ENCODE peak calls at places on chromosomes 6 and 20, in ten cellular contexts. One of them, this sample, is unnamed.

GRCh38 chr6:143555071-143555492 is 43.6 kb upstream of the FUCA2 start:
- DNase-seq in sciatic nerve: no peak
- DNase-seq in GM13976: no peak
- DNase-seq in stromal cell of bone marrow: no peak
- DNase-seq in body of pancreas: no peak
- DNase-seq in activated CD8-positive, alpha-beta memory T cell treated with anti-CD3 and anti-CD28 coated beads, Interleukin-2, amount 50 U/mL, for 48 hours: no peak
- DNase-seq in PC-3: no peak
- DNase-seq in endothelial cell of umbilical vein: peak
- DNase-seq in activated naive CD8-positive, alpha-beta T cell treated with anti-CD3 and anti-CD28 coated beads for 36 hours: no peak
- DNase-seq in GM13977: no peak
- DNase-seq in this sample: no peak

GRCh38 chr6:108588586-108588985 is 27.9 kb downstream of the FOXO3 start:
- DNase-seq in GM13977: no peak
- DNase-seq in body of pancreas: no peak
- DNase-seq in activated CD8-positive, alpha-beta memory T cell treated with anti-CD3 and anti-CD28 coated beads, Interleukin-2, amount 50 U/mL, for 48 hours: no peak
- DNase-seq in stromal cell of bone marrow: no peak
- DNase-seq in activated naive CD8-positive, alpha-beta T cell treated with anti-CD3 and anti-CD28 coated beads for 36 hours: no peak
- DNase-seq in sciatic nerve: no peak
- DNase-seq in PC-3: peak
- DNase-seq in GM13976: no peak
- DNase-seq in endothelial cell of umbilical vein: peak
- DNase-seq in this sample: peak

GRCh38 chr20:35199696-35200095 is 26.8 kb upstream of the MMP24 start:
- DNase-seq in endothelial cell of umbilical vein: no peak
- DNase-seq in activated naive CD8-positive, alpha-beta T cell treated with anti-CD3 and anti-CD28 coated beads for 36 hours: no peak
- DNase-seq in GM13976: no peak
- DNase-seq in body of pancreas: no peak
- DNase-seq in PC-3: peak
- DNase-seq in stromal cell of bone marrow: peak
- DNase-seq in sciatic nerve: no peak
- DNase-seq in activated CD8-positive, alpha-beta memory T cell treated with anti-CD3 and anti-CD28 coated beads, Interleukin-2, amount 50 U/mL, for 48 hours: no peak
- DNase-seq in GM13977: no peak
- DNase-seq in this sample: no peak

GRCh38 chr6:18845891-18846290 is 458.7 kb downstream of the RNF144B start:
- DNase-seq in GM13976: no peak
- DNase-seq in activated CD8-positive, alpha-beta memory T cell treated with anti-CD3 and anti-CD28 coated beads, Interleukin-2, amount 50 U/mL, for 48 hours: no peak
- DNase-seq in sciatic nerve: no peak
- DNase-seq in GM13977: no peak
- DNase-seq in body of pancreas: no peak
- DNase-seq in activated naive CD8-positive, alpha-beta T cell treated with anti-CD3 and anti-CD28 coated beads for 36 hours: no peak
- DNase-seq in stromal cell of bone marrow: no peak
- DNase-seq in PC-3: no peak
- DNase-seq in endothelial cell of umbilical vein: no peak
- DNase-seq in this sample: no peak

GRCh38 chr6:36387440-36388303 is at the start of gene ETV7:
- DNase-seq in stromal cell of bone marrow: peak
- DNase-seq in PC-3: peak
- DNase-seq in sciatic nerve: peak
- DNase-seq in activated naive CD8-positive, alpha-beta T cell treated with anti-CD3 and anti-CD28 coated beads for 36 hours: peak
- DNase-seq in GM13977: peak
- DNase-seq in endothelial cell of umbilical vein: no peak
- DNase-seq in body of pancreas: peak
- DNase-seq in GM13976: peak
- DNase-seq in activated CD8-positive, alpha-beta memory T cell treated with anti-CD3 and anti-CD28 coated beads, Interleukin-2, amount 50 U/mL, for 48 hours: peak
- DNase-seq in this sample: peak

GRCh38 chr6:124536792-124537191 is 425.4 kb upstream of the RNF217 start:
- DNase-seq in sciatic nerve: no peak
- DNase-seq in GM13976: no peak
- DNase-seq in stromal cell of bone marrow: no peak
- DNase-seq in activated naive CD8-positive, alpha-beta T cell treated with anti-CD3 and anti-CD28 coated beads for 36 hours: no peak
- DNase-seq in activated CD8-positive, alpha-beta memory T cell treated with anti-CD3 and anti-CD28 coated beads, Interleukin-2, amount 50 U/mL, for 48 hours: no peak
- DNase-seq in PC-3: no peak
- DNase-seq in endothelial cell of umbilical vein: no peak
- DNase-seq in GM13977: no peak
- DNase-seq in body of pancreas: no peak
- DNase-seq in this sample: no peak

GRCh38 chr20:18157102-18157501 is 19.4 kb downstream of the KAT14 start:
- DNase-seq in GM13976: no peak
- DNase-seq in sciatic nerve: no peak
- DNase-seq in activated CD8-positive, alpha-beta memory T cell treated with anti-CD3 and anti-CD28 coated beads, Interleukin-2, amount 50 U/mL, for 48 hours: no peak
- DNase-seq in stromal cell of bone marrow: no peak
- DNase-seq in body of pancreas: no peak
- DNase-seq in activated naive CD8-positive, alpha-beta T cell treated with anti-CD3 and anti-CD28 coated beads for 36 hours: no peak
- DNase-seq in PC-3: no peak
- DNase-seq in endothelial cell of umbilical vein: no peak
- DNase-seq in GM13977: no peak
- DNase-seq in this sample: no peak

GRCh38 chr6:43334466-43335095 is 26.0 kb upstream of the CRIP3 start:
- DNase-seq in GM13976: no peak
- DNase-seq in stromal cell of bone marrow: peak
- DNase-seq in body of pancreas: no peak
- DNase-seq in activated naive CD8-positive, alpha-beta T cell treated with anti-CD3 and anti-CD28 coated beads for 36 hours: no peak
- DNase-seq in PC-3: peak
- DNase-seq in activated CD8-positive, alpha-beta memory T cell treated with anti-CD3 and anti-CD28 coated beads, Interleukin-2, amount 50 U/mL, for 48 hours: no peak
- DNase-seq in GM13977: no peak
- DNase-seq in endothelial cell of umbilical vein: peak
- DNase-seq in sciatic nerve: no peak
- DNase-seq in this sample: peak

GRCh38 chr20:34964486-34964885 is 8.8 kb downstream of the MYH7B start:
- DNase-seq in stromal cell of bone marrow: no peak
- DNase-seq in body of pancreas: no peak
- DNase-seq in activated naive CD8-positive, alpha-beta T cell treated with anti-CD3 and anti-CD28 coated beads for 36 hours: no peak
- DNase-seq in GM13976: no peak
- DNase-seq in activated CD8-positive, alpha-beta memory T cell treated with anti-CD3 and anti-CD28 coated beads, Interleukin-2, amount 50 U/mL, for 48 hours: no peak
- DNase-seq in sciatic nerve: no peak
- DNase-seq in endothelial cell of umbilical vein: no peak
- DNase-seq in PC-3: no peak
- DNase-seq in GM13977: no peak
- DNase-seq in this sample: no peak

GRCh38 chr20:38873050-38873581 is 53.1 kb upstream of the FAM83D start:
- DNase-seq in stromal cell of bone marrow: no peak
- DNase-seq in sciatic nerve: no peak
- DNase-seq in endothelial cell of umbilical vein: no peak
- DNase-seq in activated CD8-positive, alpha-beta memory T cell treated with anti-CD3 and anti-CD28 coated beads, Interleukin-2, amount 50 U/mL, for 48 hours: peak
- DNase-seq in activated naive CD8-positive, alpha-beta T cell treated with anti-CD3 and anti-CD28 coated beads for 36 hours: peak
- DNase-seq in PC-3: no peak
- DNase-seq in GM13977: peak
- DNase-seq in GM13976: peak
- DNase-seq in body of pancreas: no peak
- DNase-seq in this sample: no peak

GRCh38 chr6:29553268-29554057 is 6.1 kb downstream of the UBD start:
- DNase-seq in sciatic nerve: peak
- DNase-seq in GM13977: peak
- DNase-seq in stromal cell of bone marrow: peak
- DNase-seq in endothelial cell of umbilical vein: peak
- DNase-seq in activated naive CD8-positive, alpha-beta T cell treated with anti-CD3 and anti-CD28 coated beads for 36 hours: peak
- DNase-seq in activated CD8-positive, alpha-beta memory T cell treated with anti-CD3 and anti-CD28 coated beads, Interleukin-2, amount 50 U/mL, for 48 hours: peak
- DNase-seq in PC-3: no peak
- DNase-seq in GM13976: peak
- DNase-seq in body of pancreas: peak
- DNase-seq in this sample: peak

GRCh38 chr6:14841901-14842421 is 403.9 kb upstream of the JARID2 start:
- DNase-seq in activated naive CD8-positive, alpha-beta T cell treated with anti-CD3 and anti-CD28 coated beads for 36 hours: no peak
- DNase-seq in sciatic nerve: no peak
- DNase-seq in endothelial cell of umbilical vein: no peak
- DNase-seq in activated CD8-positive, alpha-beta memory T cell treated with anti-CD3 and anti-CD28 coated beads, Interleukin-2, amount 50 U/mL, for 48 hours: no peak
- DNase-seq in stromal cell of bone marrow: peak
- DNase-seq in body of pancreas: peak
- DNase-seq in PC-3: peak
- DNase-seq in GM13977: no peak
- DNase-seq in GM13976: no peak
- DNase-seq in this sample: no peak

GRCh38 chr20:32976746-32977145 is 27.5 kb downstream of the SUN5 start:
- DNase-seq in GM13976: no peak
- DNase-seq in GM13977: no peak
- DNase-seq in activated CD8-positive, alpha-beta memory T cell treated with anti-CD3 and anti-CD28 coated beads, Interleukin-2, amount 50 U/mL, for 48 hours: peak
- DNase-seq in endothelial cell of umbilical vein: no peak
- DNase-seq in activated naive CD8-positive, alpha-beta T cell treated with anti-CD3 and anti-CD28 coated beads for 36 hours: no peak
- DNase-seq in stromal cell of bone marrow: no peak
- DNase-seq in PC-3: no peak
- DNase-seq in sciatic nerve: no peak
- DNase-seq in body of pancreas: no peak
- DNase-seq in this sample: no peak

GRCh38 chr6:66210964-66211363 is 503.9 kb upstream of the EYS start:
- DNase-seq in sciatic nerve: no peak
- DNase-seq in activated CD8-positive, alpha-beta memory T cell treated with anti-CD3 and anti-CD28 coated beads, Interleukin-2, amount 50 U/mL, for 48 hours: no peak
- DNase-seq in stromal cell of bone marrow: no peak
- DNase-seq in GM13976: no peak
- DNase-seq in PC-3: peak
- DNase-seq in body of pancreas: no peak
- DNase-seq in GM13977: no peak
- DNase-seq in activated naive CD8-positive, alpha-beta T cell treated with anti-CD3 and anti-CD28 coated beads for 36 hours: no peak
- DNase-seq in endothelial cell of umbilical vein: no peak
- DNase-seq in this sample: peak

GRCh38 chr20:58715709-58716475 is 23.3 kb downstream of the NPEPL1 start:
- DNase-seq in sciatic nerve: peak
- DNase-seq in PC-3: no peak
- DNase-seq in body of pancreas: no peak
- DNase-seq in endothelial cell of umbilical vein: no peak
- DNase-seq in activated naive CD8-positive, alpha-beta T cell treated with anti-CD3 and anti-CD28 coated beads for 36 hours: no peak
- DNase-seq in stromal cell of bone marrow: no peak
- DNase-seq in GM13976: peak
- DNase-seq in activated CD8-positive, alpha-beta memory T cell treated with anti-CD3 and anti-CD28 coated beads, Interleukin-2, amount 50 U/mL, for 48 hours: no peak
- DNase-seq in GM13977: peak
- DNase-seq in this sample: no peak

GRCh38 chr20:41617059-41617921 is 887 bp downstream of the CHD6 start:
- DNase-seq in activated naive CD8-positive, alpha-beta T cell treated with anti-CD3 and anti-CD28 coated beads for 36 hours: peak
- DNase-seq in PC-3: peak
- DNase-seq in endothelial cell of umbilical vein: peak
- DNase-seq in activated CD8-positive, alpha-beta memory T cell treated with anti-CD3 and anti-CD28 coated beads, Interleukin-2, amount 50 U/mL, for 48 hours: peak
- DNase-seq in stromal cell of bone marrow: no peak
- DNase-seq in sciatic nerve: peak
- DNase-seq in GM13977: peak
- DNase-seq in GM13976: peak
- DNase-seq in body of pancreas: peak
- DNase-seq in this sample: peak

GRCh38 chr6:111478749-111479148 is 4.3 kb downstream of the REV3L start:
- DNase-seq in GM13977: peak
- DNase-seq in activated naive CD8-positive, alpha-beta T cell treated with anti-CD3 and anti-CD28 coated beads for 36 hours: no peak
- DNase-seq in activated CD8-positive, alpha-beta memory T cell treated with anti-CD3 and anti-CD28 coated beads, Interleukin-2, amount 50 U/mL, for 48 hours: no peak
- DNase-seq in sciatic nerve: no peak
- DNase-seq in endothelial cell of umbilical vein: peak
- DNase-seq in body of pancreas: no peak
- DNase-seq in stromal cell of bone marrow: peak
- DNase-seq in PC-3: peak
- DNase-seq in GM13976: peak
- DNase-seq in this sample: peak

GRCh38 chr20:18524646-18525045 is 16.9 kb downstream of the SEC23B start:
- DNase-seq in sciatic nerve: no peak
- DNase-seq in stromal cell of bone marrow: peak
- DNase-seq in GM13977: no peak
- DNase-seq in endothelial cell of umbilical vein: no peak
- DNase-seq in body of pancreas: no peak
- DNase-seq in activated CD8-positive, alpha-beta memory T cell treated with anti-CD3 and anti-CD28 coated beads, Interleukin-2, amount 50 U/mL, for 48 hours: no peak
- DNase-seq in GM13976: no peak
- DNase-seq in PC-3: peak
- DNase-seq in activated naive CD8-positive, alpha-beta T cell treated with anti-CD3 and anti-CD28 coated beads for 36 hours: no peak
- DNase-seq in this sample: no peak

GRCh38 chr6:16918586-16918985 is 157.3 kb upstream of the ATXN1 start:
- DNase-seq in body of pancreas: no peak
- DNase-seq in GM13977: no peak
- DNase-seq in GM13976: no peak
- DNase-seq in PC-3: no peak
- DNase-seq in activated naive CD8-positive, alpha-beta T cell treated with anti-CD3 and anti-CD28 coated beads for 36 hours: no peak
- DNase-seq in stromal cell of bone marrow: no peak
- DNase-seq in sciatic nerve: no peak
- DNase-seq in activated CD8-positive, alpha-beta memory T cell treated with anti-CD3 and anti-CD28 coated beads, Interleukin-2, amount 50 U/mL, for 48 hours: no peak
- DNase-seq in endothelial cell of umbilical vein: no peak
- DNase-seq in this sample: no peak

GRCh38 chr6:90121982-90122381 is 174.7 kb downstream of the BACH2 start:
- DNase-seq in GM13976: no peak
- DNase-seq in stromal cell of bone marrow: peak
- DNase-seq in body of pancreas: no peak
- DNase-seq in activated naive CD8-positive, alpha-beta T cell treated with anti-CD3 and anti-CD28 coated beads for 36 hours: peak
- DNase-seq in GM13977: no peak
- DNase-seq in sciatic nerve: no peak
- DNase-seq in PC-3: peak
- DNase-seq in activated CD8-positive, alpha-beta memory T cell treated with anti-CD3 and anti-CD28 coated beads, Interleukin-2, amount 50 U/mL, for 48 hours: no peak
- DNase-seq in endothelial cell of umbilical vein: no peak
- DNase-seq in this sample: no peak

GRCh38 chr20:35910254-35910653 is 44.0 kb downstream of the SCAND1 start:
- DNase-seq in activated CD8-positive, alpha-beta memory T cell treated with anti-CD3 and anti-CD28 coated beads, Interleukin-2, amount 50 U/mL, for 48 hours: no peak
- DNase-seq in sciatic nerve: no peak
- DNase-seq in GM13977: no peak
- DNase-seq in body of pancreas: no peak
- DNase-seq in stromal cell of bone marrow: no peak
- DNase-seq in activated naive CD8-positive, alpha-beta T cell treated with anti-CD3 and anti-CD28 coated beads for 36 hours: no peak
- DNase-seq in GM13976: no peak
- DNase-seq in PC-3: no peak
- DNase-seq in endothelial cell of umbilical vein: no peak
- DNase-seq in this sample: no peak

GRCh38 chr6:81575446-81575845 is 177.0 kb downstream of the TENT5A start:
- DNase-seq in PC-3: no peak
- DNase-seq in body of pancreas: no peak
- DNase-seq in GM13977: no peak
- DNase-seq in stromal cell of bone marrow: no peak
- DNase-seq in sciatic nerve: no peak
- DNase-seq in endothelial cell of umbilical vein: no peak
- DNase-seq in GM13976: no peak
- DNase-seq in activated naive CD8-positive, alpha-beta T cell treated with anti-CD3 and anti-CD28 coated beads for 36 hours: no peak
- DNase-seq in activated CD8-positive, alpha-beta memory T cell treated with anti-CD3 and anti-CD28 coated beads, Interleukin-2, amount 50 U/mL, for 48 hours: no peak
- DNase-seq in this sample: no peak

GRCh38 chr6:169806718-169807117 is 55.3 kb downstream of the ERMARD start:
- DNase-seq in endothelial cell of umbilical vein: no peak
- DNase-seq in activated naive CD8-positive, alpha-beta T cell treated with anti-CD3 and anti-CD28 coated beads for 36 hours: no peak
- DNase-seq in GM13976: no peak
- DNase-seq in GM13977: no peak
- DNase-seq in PC-3: no peak
- DNase-seq in stromal cell of bone marrow: no peak
- DNase-seq in activated CD8-positive, alpha-beta memory T cell treated with anti-CD3 and anti-CD28 coated beads, Interleukin-2, amount 50 U/mL, for 48 hours: peak
- DNase-seq in sciatic nerve: no peak
- DNase-seq in body of pancreas: no peak
- DNase-seq in this sample: no peak

GRCh38 chr6:2264932-2265331 is 19.5 kb upstream of the GMDS start:
- DNase-seq in sciatic nerve: no peak
- DNase-seq in activated naive CD8-positive, alpha-beta T cell treated with anti-CD3 and anti-CD28 coated beads for 36 hours: no peak
- DNase-seq in GM13977: no peak
- DNase-seq in body of pancreas: no peak
- DNase-seq in GM13976: no peak
- DNase-seq in activated CD8-positive, alpha-beta memory T cell treated with anti-CD3 and anti-CD28 coated beads, Interleukin-2, amount 50 U/mL, for 48 hours: no peak
- DNase-seq in PC-3: peak
- DNase-seq in stromal cell of bone marrow: no peak
- DNase-seq in endothelial cell of umbilical vein: no peak
- DNase-seq in this sample: no peak

GRCh38 chr20:740162-740561 is 28.1 kb downstream of the SLC52A3 start:
- DNase-seq in PC-3: peak
- DNase-seq in activated naive CD8-positive, alpha-beta T cell treated with anti-CD3 and anti-CD28 coated beads for 36 hours: no peak
- DNase-seq in GM13976: no peak
- DNase-seq in sciatic nerve: no peak
- DNase-seq in activated CD8-positive, alpha-beta memory T cell treated with anti-CD3 and anti-CD28 coated beads, Interleukin-2, amount 50 U/mL, for 48 hours: no peak
- DNase-seq in endothelial cell of umbilical vein: no peak
- DNase-seq in stromal cell of bone marrow: no peak
- DNase-seq in GM13977: no peak
- DNase-seq in body of pancreas: no peak
- DNase-seq in this sample: no peak

GRCh38 chr6:117078624-117079023 is 186.7 kb upstream of the VGLL2 start:
- DNase-seq in stromal cell of bone marrow: no peak
- DNase-seq in body of pancreas: no peak
- DNase-seq in activated CD8-positive, alpha-beta memory T cell treated with anti-CD3 and anti-CD28 coated beads, Interleukin-2, amount 50 U/mL, for 48 hours: no peak
- DNase-seq in PC-3: no peak
- DNase-seq in GM13977: no peak
- DNase-seq in endothelial cell of umbilical vein: no peak
- DNase-seq in activated naive CD8-positive, alpha-beta T cell treated with anti-CD3 and anti-CD28 coated beads for 36 hours: no peak
- DNase-seq in GM13976: no peak
- DNase-seq in sciatic nerve: no peak
- DNase-seq in this sample: no peak

GRCh38 chr20:63180541-63181185 is 35.3 kb downstream of the YTHDF1 start:
- DNase-seq in body of pancreas: no peak
- DNase-seq in activated naive CD8-positive, alpha-beta T cell treated with anti-CD3 and anti-CD28 coated beads for 36 hours: no peak
- DNase-seq in endothelial cell of umbilical vein: no peak
- DNase-seq in GM13977: no peak
- DNase-seq in GM13976: no peak
- DNase-seq in PC-3: no peak
- DNase-seq in sciatic nerve: no peak
- DNase-seq in stromal cell of bone marrow: no peak
- DNase-seq in activated CD8-positive, alpha-beta memory T cell treated with anti-CD3 and anti-CD28 coated beads, Interleukin-2, amount 50 U/mL, for 48 hours: no peak
- DNase-seq in this sample: no peak

GRCh38 chr6:168160506-168161370 is 81.7 kb upstream of the FRMD1 start:
- DNase-seq in body of pancreas: no peak
- DNase-seq in activated naive CD8-positive, alpha-beta T cell treated with anti-CD3 and anti-CD28 coated beads for 36 hours: no peak
- DNase-seq in endothelial cell of umbilical vein: no peak
- DNase-seq in GM13977: no peak
- DNase-seq in PC-3: no peak
- DNase-seq in activated CD8-positive, alpha-beta memory T cell treated with anti-CD3 and anti-CD28 coated beads, Interleukin-2, amount 50 U/mL, for 48 hours: peak
- DNase-seq in GM13976: no peak
- DNase-seq in sciatic nerve: no peak
- DNase-seq in stromal cell of bone marrow: no peak
- DNase-seq in this sample: no peak

This sample was measured in neural progenitor cell.